ENCODE peak calls at places on chromosomes 6 and 20, in eight cellular contexts. One of them, this sample, is unnamed.

GRCh38 chr6:113907107-113907506 is 50.0 kb downstream of the MARCKS start:
- DNase-seq in DND-41: no peak
- DNase-seq in WTC11: no peak
- DNase-seq in astrocyte of the spinal cord: no peak
- DNase-seq in ascending aorta: no peak
- DNase-seq in GM13976: no peak
- DNase-seq in mesothelial cell of epicardium: no peak
- DNase-seq in AG04450: no peak
- DNase-seq in this sample: no peak

GRCh38 chr20:18057994-18058349 is 256 bp upstream of the OVOL2 start:
- DNase-seq in DND-41: no peak
- DNase-seq in WTC11: no peak
- DNase-seq in astrocyte of the spinal cord: no peak
- DNase-seq in ascending aorta: no peak
- DNase-seq in GM13976: no peak
- DNase-seq in mesothelial cell of epicardium: no peak
- DNase-seq in AG04450: no peak
- DNase-seq in this sample: no peak

GRCh38 chr6:7106215-7106751 is 1.5 kb upstream of the RREB1 start:
- DNase-seq in DND-41: no peak
- DNase-seq in WTC11: no peak
- DNase-seq in astrocyte of the spinal cord: no peak
- DNase-seq in ascending aorta: no peak
- DNase-seq in GM13976: no peak
- DNase-seq in mesothelial cell of epicardium: no peak
- DNase-seq in AG04450: no peak
- DNase-seq in this sample: no peak

GRCh38 chr6:150994026-150994425 is 128.5 kb downstream of the MTHFD1L start:
- DNase-seq in DND-41: no peak
- DNase-seq in WTC11: no peak
- DNase-seq in astrocyte of the spinal cord: no peak
- DNase-seq in ascending aorta: no peak
- DNase-seq in GM13976: no peak
- DNase-seq in mesothelial cell of epicardium: no peak
- DNase-seq in AG04450: no peak
- DNase-seq in this sample: no peak

GRCh38 chr6:14945461-14946210 is 300.2 kb upstream of the JARID2 start:
- DNase-seq in DND-41: no peak
- DNase-seq in WTC11: no peak
- DNase-seq in astrocyte of the spinal cord: no peak
- DNase-seq in ascending aorta: no peak
- DNase-seq in GM13976: no peak
- DNase-seq in mesothelial cell of epicardium: no peak
- DNase-seq in AG04450: no peak
- DNase-seq in this sample: no peak

GRCh38 chr6:96499781-96500180 is 21.8 kb upstream of the UFL1 start:
- DNase-seq in DND-41: peak
- DNase-seq in WTC11: peak
- DNase-seq in astrocyte of the spinal cord: no peak
- DNase-seq in ascending aorta: no peak
- DNase-seq in GM13976: no peak
- DNase-seq in mesothelial cell of epicardium: no peak
- DNase-seq in AG04450: no peak
- DNase-seq in this sample: peak

GRCh38 chr6:2099870-2100269 is 145.5 kb downstream of the GMDS start:
- DNase-seq in DND-41: no peak
- DNase-seq in WTC11: no peak
- DNase-seq in astrocyte of the spinal cord: no peak
- DNase-seq in ascending aorta: no peak
- DNase-seq in GM13976: no peak
- DNase-seq in mesothelial cell of epicardium: no peak
- DNase-seq in AG04450: no peak
- DNase-seq in this sample: no peak

GRCh38 chr6:52306972-52307849 is 22.7 kb upstream of the MCM3 start:
- DNase-seq in DND-41: no peak
- DNase-seq in WTC11: peak
- DNase-seq in astrocyte of the spinal cord: no peak
- DNase-seq in ascending aorta: no peak
- DNase-seq in GM13976: no peak
- DNase-seq in mesothelial cell of epicardium: no peak
- DNase-seq in AG04450: no peak
- DNase-seq in this sample: no peak

GRCh38 chr20:57213291-57213690 is 53.1 kb downstream of the BMP7 start:
- DNase-seq in DND-41: no peak
- DNase-seq in WTC11: no peak
- DNase-seq in astrocyte of the spinal cord: no peak
- DNase-seq in ascending aorta: no peak
- DNase-seq in GM13976: no peak
- DNase-seq in mesothelial cell of epicardium: no peak
- DNase-seq in AG04450: no peak
- DNase-seq in this sample: no peak

GRCh38 chr6:82832811-82833210 is 232.8 kb downstream of the UBE3D start:
- DNase-seq in DND-41: no peak
- DNase-seq in WTC11: no peak
- DNase-seq in astrocyte of the spinal cord: no peak
- DNase-seq in ascending aorta: no peak
- DNase-seq in GM13976: no peak
- DNase-seq in mesothelial cell of epicardium: no peak
- DNase-seq in AG04450: no peak
- DNase-seq in this sample: no peak

GRCh38 chr20:57716893-57717292 is 7.1 kb upstream of the PMEPA1 start:
- DNase-seq in DND-41: no peak
- DNase-seq in WTC11: no peak
- DNase-seq in astrocyte of the spinal cord: no peak
- DNase-seq in ascending aorta: no peak
- DNase-seq in GM13976: no peak
- DNase-seq in mesothelial cell of epicardium: no peak
- DNase-seq in AG04450: no peak
- DNase-seq in this sample: no peak

DNA sequence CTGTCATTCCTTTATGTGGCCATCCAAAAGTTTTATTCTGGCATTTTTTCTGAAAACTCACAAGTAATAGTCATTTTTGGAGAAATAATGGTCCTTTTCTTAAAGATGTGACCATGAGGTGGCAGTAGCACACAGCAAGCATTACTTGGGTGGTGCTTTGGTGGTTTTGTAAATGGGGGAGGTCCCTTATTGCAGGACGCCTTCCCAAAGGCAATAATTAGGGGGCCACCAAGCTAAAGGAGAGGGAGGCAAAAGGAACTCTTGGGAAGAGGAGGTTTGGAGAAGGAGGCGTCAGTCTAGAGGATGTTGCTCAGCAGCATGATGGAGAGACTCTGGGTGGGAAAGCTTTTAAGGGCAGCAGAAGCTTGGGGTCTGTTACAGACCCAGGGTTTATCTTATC is 422.6 kb upstream of the MMS22L start:
- DNase-seq in DND-41: no peak
- DNase-seq in WTC11: peak
- DNase-seq in astrocyte of the spinal cord: peak
- DNase-seq in ascending aorta: no peak
- DNase-seq in GM13976: no peak
- DNase-seq in mesothelial cell of epicardium: no peak
- DNase-seq in AG04450: no peak
- DNase-seq in this sample: no peak
- TF ChIP-seq CTCF in DND-41: no peak
- TF ChIP-seq CTCF in WTC11: peak
- TF ChIP-seq CTCF in astrocyte of the spinal cord: peak
- TF ChIP-seq CTCF in ascending aorta: no peak
- TF ChIP-seq CTCF in GM13976: peak
- TF ChIP-seq CTCF in mesothelial cell of epicardium: no peak
- TF ChIP-seq CTCF in AG04450: peak
- TF ChIP-seq CTCF in this sample: no peak

DNA sequence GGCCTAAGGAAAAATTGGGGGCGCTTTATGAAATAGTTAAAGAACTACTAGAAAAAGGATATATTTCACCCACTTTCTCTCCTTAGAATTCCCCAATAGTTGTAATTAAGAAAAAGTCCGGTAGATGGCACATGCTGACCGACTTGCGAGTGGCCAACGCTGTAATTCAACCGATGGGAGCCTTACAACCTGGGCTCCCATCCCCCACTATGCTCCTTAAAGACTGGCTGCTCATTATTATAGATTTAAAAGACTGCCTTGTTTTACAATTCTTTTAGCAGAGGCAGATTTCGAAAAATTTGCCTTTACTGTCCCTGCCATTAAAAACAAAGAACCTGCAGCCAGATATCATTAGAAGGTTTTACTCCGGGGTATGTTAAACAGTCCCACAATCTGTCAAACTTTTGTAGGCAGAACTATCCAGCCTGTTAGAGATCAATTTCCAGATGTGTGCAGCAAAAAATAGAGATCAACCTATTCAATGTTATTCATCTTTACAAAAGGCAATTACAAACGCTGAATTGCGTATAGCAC is 58.5 kb upstream of the PRSS16 start:
- DNase-seq in DND-41: peak
- DNase-seq in WTC11: peak
- DNase-seq in astrocyte of the spinal cord: peak
- DNase-seq in ascending aorta: no peak
- DNase-seq in GM13976: peak
- DNase-seq in mesothelial cell of epicardium: no peak
- DNase-seq in AG04450: peak
- DNase-seq in this sample: peak
- TF ChIP-seq CTCF in DND-41: peak
- TF ChIP-seq CTCF in WTC11: peak
- TF ChIP-seq CTCF in astrocyte of the spinal cord: peak
- TF ChIP-seq CTCF in ascending aorta: peak
- TF ChIP-seq CTCF in GM13976: peak
- TF ChIP-seq CTCF in mesothelial cell of epicardium: peak
- TF ChIP-seq CTCF in AG04450: peak
- TF ChIP-seq CTCF in this sample: peak

GRCh38 chr20:6142348-6142993 is 19.6 kb upstream of the FERMT1 start:
- DNase-seq in DND-41: peak
- DNase-seq in WTC11: peak
- DNase-seq in astrocyte of the spinal cord: peak
- DNase-seq in ascending aorta: no peak
- DNase-seq in GM13976: peak
- DNase-seq in mesothelial cell of epicardium: no peak
- DNase-seq in AG04450: peak
- DNase-seq in this sample: peak

DNA sequence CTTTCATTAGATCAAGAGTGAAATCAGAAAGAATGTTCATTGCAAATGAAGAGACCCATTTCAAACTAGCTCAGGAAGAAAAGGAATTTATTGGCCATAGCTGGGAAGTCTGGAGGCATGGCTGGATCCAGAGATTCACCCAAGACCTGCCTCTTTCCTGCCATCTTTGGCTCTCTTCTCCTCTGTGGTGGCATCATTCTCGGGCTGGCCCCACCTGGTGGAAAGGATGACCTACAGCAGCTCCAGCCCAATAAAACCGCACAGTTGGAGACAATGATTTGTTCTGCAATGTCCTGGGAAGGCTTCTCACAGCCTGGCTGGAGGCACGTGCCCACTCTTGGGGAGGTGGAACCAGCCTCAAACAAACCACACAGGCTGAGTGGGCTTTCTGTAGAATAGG is 18.1 kb upstream of the FERMT1 start:
- DNase-seq in DND-41: peak
- DNase-seq in WTC11: peak
- DNase-seq in astrocyte of the spinal cord: no peak
- DNase-seq in ascending aorta: no peak
- DNase-seq in GM13976: no peak
- DNase-seq in mesothelial cell of epicardium: no peak
- DNase-seq in AG04450: no peak
- DNase-seq in this sample: peak
- TF ChIP-seq CTCF in DND-41: peak
- TF ChIP-seq CTCF in WTC11: no peak
- TF ChIP-seq CTCF in astrocyte of the spinal cord: peak
- TF ChIP-seq CTCF in ascending aorta: no peak
- TF ChIP-seq CTCF in GM13976: no peak
- TF ChIP-seq CTCF in mesothelial cell of epicardium: no peak
- TF ChIP-seq CTCF in AG04450: peak
- TF ChIP-seq CTCF in this sample: no peak

GRCh38 chr20:14958626-14959025 is 621.2 kb upstream of the FLRT3 start:
- DNase-seq in DND-41: no peak
- DNase-seq in WTC11: no peak
- DNase-seq in astrocyte of the spinal cord: no peak
- DNase-seq in ascending aorta: no peak
- DNase-seq in GM13976: no peak
- DNase-seq in mesothelial cell of epicardium: no peak
- DNase-seq in AG04450: no peak
- DNase-seq in this sample: no peak

GRCh38 chr20:14957416-14957815 is 620.0 kb upstream of the FLRT3 start:
- DNase-seq in DND-41: no peak
- DNase-seq in WTC11: no peak
- DNase-seq in astrocyte of the spinal cord: no peak
- DNase-seq in ascending aorta: no peak
- DNase-seq in GM13976: no peak
- DNase-seq in mesothelial cell of epicardium: no peak
- DNase-seq in AG04450: no peak
- DNase-seq in this sample: no peak

GRCh38 chr20:14960837-14961236 is 623.4 kb upstream of the FLRT3 start:
- DNase-seq in DND-41: no peak
- DNase-seq in WTC11: no peak
- DNase-seq in astrocyte of the spinal cord: no peak
- DNase-seq in ascending aorta: no peak
- DNase-seq in GM13976: no peak
- DNase-seq in mesothelial cell of epicardium: no peak
- DNase-seq in AG04450: no peak
- DNase-seq in this sample: no peak

GRCh38 chr20:14956538-14956937 is 619.1 kb upstream of the FLRT3 start:
- DNase-seq in DND-41: no peak
- DNase-seq in WTC11: no peak
- DNase-seq in astrocyte of the spinal cord: no peak
- DNase-seq in ascending aorta: no peak
- DNase-seq in GM13976: no peak
- DNase-seq in mesothelial cell of epicardium: no peak
- DNase-seq in AG04450: no peak
- DNase-seq in this sample: no peak

DNA sequence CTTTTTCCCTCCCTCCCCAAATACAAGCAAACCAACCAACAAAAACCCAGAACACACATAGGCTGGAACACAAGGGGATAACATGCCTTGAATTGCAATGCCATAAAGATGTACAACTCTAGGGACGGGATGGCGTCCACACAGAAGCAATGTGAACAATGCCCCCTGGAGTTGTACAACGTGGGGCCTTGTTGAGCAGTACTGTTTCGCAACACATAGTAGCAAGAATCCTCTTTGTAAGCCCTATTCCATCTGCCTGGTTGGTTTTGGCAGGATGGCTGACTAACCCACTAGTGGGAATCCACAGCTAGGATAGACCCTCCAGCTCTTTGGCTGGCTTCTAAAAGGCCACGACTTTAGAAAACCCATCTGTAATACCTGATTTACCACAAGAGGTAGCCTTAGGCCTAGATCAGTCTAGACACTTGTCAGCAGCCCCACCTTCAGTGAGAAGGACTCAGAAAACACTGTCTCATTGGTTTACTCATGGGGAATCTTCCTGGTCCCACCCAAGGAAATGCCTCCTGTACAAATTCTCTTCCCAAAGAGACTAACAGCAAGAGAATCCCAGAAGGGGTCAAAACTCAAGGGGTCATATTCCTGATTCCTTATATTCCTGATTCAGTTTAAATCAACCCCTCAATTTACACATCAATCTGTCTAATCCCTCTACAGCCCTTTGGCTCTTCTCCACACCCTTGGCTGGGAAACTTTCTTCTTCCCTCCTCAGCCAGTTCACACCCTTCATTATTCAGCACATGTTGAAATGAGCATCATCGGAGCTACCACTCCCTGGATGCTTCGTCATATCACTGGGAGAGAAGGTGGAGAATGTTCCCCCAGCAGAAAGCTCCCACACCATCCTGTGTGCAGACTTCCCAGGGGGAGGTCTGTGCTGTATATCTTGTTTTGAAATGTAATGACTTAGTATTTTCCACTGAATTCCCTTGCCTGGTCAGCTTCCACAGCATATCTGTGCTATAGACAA is 622.4 kb upstream of the FLRT3 start:
- DNase-seq in DND-41: no peak
- DNase-seq in WTC11: no peak
- DNase-seq in astrocyte of the spinal cord: no peak
- DNase-seq in ascending aorta: no peak
- DNase-seq in GM13976: no peak
- DNase-seq in mesothelial cell of epicardium: no peak
- DNase-seq in AG04450: no peak
- DNase-seq in this sample: no peak
- TF ChIP-seq CTCF in DND-41: no peak
- TF ChIP-seq CTCF in WTC11: no peak
- TF ChIP-seq CTCF in astrocyte of the spinal cord: no peak
- TF ChIP-seq CTCF in ascending aorta: no peak
- TF ChIP-seq CTCF in GM13976: no peak
- TF ChIP-seq CTCF in mesothelial cell of epicardium: no peak
- TF ChIP-seq CTCF in AG04450: no peak
- TF ChIP-seq CTCF in this sample: no peak

This sample was measured in activated CD8-positive, alpha-beta T cell treated with anti-CD3 and anti-CD28 coated beads for 36 hours.